ENCODE peak calls at places on chromosome 15, in eight cellular contexts. J is dorsolateral prefrontal cortex, V is T-cell, M is sciatic nerve, I is HT1080, D is progenitor cell of endocrine pancreas, T is ureter, P is iPS-NIHi11. H is an unnamed sample.

GRCh38 chr15:93831641-93832040 is 399.7 kb upstream of the MCTP2 start:
- DNase-seq in J (no peak), V (no peak), M (no peak), P (no peak), T (no peak), I (no peak), D (no peak), H (no peak)

GRCh38 chr15:92184142-92184541 is 209.5 kb upstream of the ST8SIA2 start:
- DNase-seq in J (peak), T (no peak), I (no peak), D (no peak), P (no peak), M (no peak), V (no peak), H (no peak)

GRCh38 chr15:34031987-34032760 is 6.8 kb downstream of the AVEN start:
- DNase-seq in T (no peak), I (no peak), D (no peak), P (no peak), M (no peak), V (no peak), J (no peak), H (no peak)

GRCh38 chr15:68252925-68253534 is 23.5 kb upstream of the CLN6 start:
- DNase-seq in P (peak), V (peak), M (no peak), T (no peak), J (peak), I (peak), D (no peak), H (no peak)

GRCh38 chr15:48954538-48954937 is 9.2 kb downstream of the SHC4 start:
- DNase-seq in D (no peak), T (no peak), V (no peak), M (no peak), J (no peak), P (peak), I (no peak), H (no peak)

GRCh38 chr15:70165811-70166284 is 68.1 kb upstream of the TLE3 start:
- DNase-seq in J (peak), V (no peak), M (no peak), I (no peak), D (no peak), T (no peak), P (no peak), H (no peak)

GRCh38 chr15:100005013-100005412 is 271.8 kb upstream of the LYSMD4 start:
- DNase-seq in M (no peak), V (no peak), I (no peak), P (no peak), T (no peak), D (no peak), J (no peak), H (no peak)

GRCh38 chr15:30929064-30929669 is 25.5 kb downstream of the FAN1 start:
- DNase-seq in P (no peak), V (no peak), D (no peak), M (no peak), T (no peak), J (peak), I (no peak), H (no peak)

GRCh38 chr15:80989518-80990478 is at the start of gene MESD:
- DNase-seq in V (peak), I (peak), T (peak), D (peak), J (peak), P (peak), M (peak), H (peak)

GRCh38 chr15:93274276-93274675 is 185.3 kb upstream of the RGMA start:
- DNase-seq in J (no peak), D (no peak), I (no peak), T (no peak), P (peak), V (no peak), M (no peak), H (no peak)

GRCh38 chr15:37101634-37102314 is 1.4 kb upstream of the MEIS2 start:
- DNase-seq in T (peak), D (peak), I (peak), V (no peak), P (peak), M (peak), J (peak), H (peak)

GRCh38 chr15:60585743-60586708 is 107.1 kb upstream of the ICE2 start:
- DNase-seq in M (peak), J (peak), P (peak), I (peak), D (peak), V (peak), T (peak), H (no peak)

GRCh38 chr15:40344217-40344616 is 3.5 kb upstream of the CCDC9B start:
- DNase-seq in D (no peak), P (no peak), M (no peak), V (no peak), I (peak), T (no peak), J (no peak), H (no peak)

GRCh38 chr15:68508485-68509189 is 70.2 kb upstream of the CORO2B start:
- DNase-seq in J (no peak), D (no peak), P (no peak), M (no peak), I (no peak), V (no peak), T (no peak), H (no peak)

GRCh38 chr15:36742696-36743095 is 163.3 kb downstream of the CDIN1 start:
- DNase-seq in I (no peak), D (no peak), P (no peak), T (no peak), M (no peak), J (no peak), V (no peak), H (no peak)

GRCh38 chr15:98878172-98878571 is 129.4 kb downstream of the PGPEP1L start:
- DNase-seq in I (no peak), V (no peak), M (no peak), T (no peak), D (no peak), P (no peak), J (no peak), H (no peak)

GRCh38 chr15:73897441-73898261 is 24.3 kb downstream of the TBC1D21 start:
- DNase-seq in V (peak), T (no peak), J (no peak), P (peak), I (peak), D (no peak), M (no peak), H (no peak)

GRCh38 chr15:63860161-63860954 is 26.6 kb upstream of the HERC1 start:
- DNase-seq in I (no peak), J (no peak), M (no peak), V (peak), P (no peak), D (no peak), T (no peak), H (no peak)

GRCh38 chr15:92068121-92068520 is 214.6 kb downstream of the SLCO3A1 start:
- DNase-seq in D (no peak), J (no peak), T (no peak), P (no peak), I (no peak), M (no peak), V (no peak), H (peak)

GRCh38 chr15:39459538-39459937 is 121.3 kb upstream of the THBS1 start:
- DNase-seq in T (no peak), M (no peak), V (no peak), J (no peak), D (no peak), P (no peak), I (no peak), H (no peak)

GRCh38 chr15:42160110-42160509 is 3.7 kb upstream of the PLA2G4F start:
- DNase-seq in T (no peak), P (no peak), I (no peak), D (no peak), M (peak), V (no peak), J (no peak), H (no peak)

GRCh38 chr15:53693729-53694533 is 65.5 kb downstream of the WDR72 start:
- DNase-seq in T (no peak), D (no peak), J (peak), P (no peak), I (no peak), V (no peak), M (peak), H (no peak)

GRCh38 chr15:72342385-72342784 is 22.4 kb upstream of the CELF6 start:
- DNase-seq in I (no peak), M (no peak), D (no peak), T (peak), V (peak), J (no peak), P (peak), H (no peak)

GRCh38 chr15:99749386-99749785 is 16.1 kb upstream of the LYSMD4 start:
- DNase-seq in T (no peak), D (no peak), P (no peak), I (peak), M (no peak), V (no peak), J (no peak), H (no peak)

H was measured in caudate nucleus.